ENCODE peak calls at places on chromosomes 7 and 10, in seven cellular contexts. One of them, this sample, is unnamed.

GRCh38 chr10:90856261-90856660 is 1.6 kb downstream of the HTR7 start:
- DNase-seq in GM20000: no peak
- DNase-seq in CD8-positive, alpha-beta T cell: no peak
- DNase-seq in stimulated activated naive CD8-positive, alpha-beta T cell treated with anti-CD3 and anti-CD28 coated beads, Interleukin-15, amount 100 ng/mL, for 72 hours: no peak
- DNase-seq in epithelial cell of esophagus: no peak
- DNase-seq in glutamatergic neuron: peak; percentile 23
- DNase-seq in DND-41: no peak
- DNase-seq in this sample: no peak

GRCh38 chr10:44070282-44070681 is 314.6 kb downstream of the CXCL12 start:
- DNase-seq in GM20000: no peak
- DNase-seq in CD8-positive, alpha-beta T cell: no peak
- DNase-seq in stimulated activated naive CD8-positive, alpha-beta T cell treated with anti-CD3 and anti-CD28 coated beads, Interleukin-15, amount 100 ng/mL, for 72 hours: no peak
- DNase-seq in epithelial cell of esophagus: no peak
- DNase-seq in glutamatergic neuron: no peak
- DNase-seq in DND-41: no peak
- DNase-seq in this sample: no peak

GRCh38 chr10:26890956-26891355 is 30.2 kb upstream of the ABI1 start:
- DNase-seq in GM20000: peak; percentile 15
- DNase-seq in CD8-positive, alpha-beta T cell: peak; percentile 11
- DNase-seq in stimulated activated naive CD8-positive, alpha-beta T cell treated with anti-CD3 and anti-CD28 coated beads, Interleukin-15, amount 100 ng/mL, for 72 hours: peak; percentile 63
- DNase-seq in epithelial cell of esophagus: peak; percentile 82
- DNase-seq in glutamatergic neuron: peak; percentile 73
- DNase-seq in DND-41: peak; percentile 50
- DNase-seq in this sample: no peak

GRCh38 chr10:118501637-118502440 is 93.6 kb downstream of the PRLHR start:
- DNase-seq in GM20000: no peak
- DNase-seq in CD8-positive, alpha-beta T cell: no peak
- DNase-seq in stimulated activated naive CD8-positive, alpha-beta T cell treated with anti-CD3 and anti-CD28 coated beads, Interleukin-15, amount 100 ng/mL, for 72 hours: no peak
- DNase-seq in epithelial cell of esophagus: peak; percentile 99
- DNase-seq in glutamatergic neuron: no peak
- DNase-seq in DND-41: no peak
- DNase-seq in this sample: no peak

GRCh38 chr10:100866575-100867098 is 46.1 kb upstream of the SLF2 start:
- DNase-seq in GM20000: no peak
- DNase-seq in CD8-positive, alpha-beta T cell: no peak
- DNase-seq in stimulated activated naive CD8-positive, alpha-beta T cell treated with anti-CD3 and anti-CD28 coated beads, Interleukin-15, amount 100 ng/mL, for 72 hours: no peak
- DNase-seq in epithelial cell of esophagus: no peak
- DNase-seq in glutamatergic neuron: peak; percentile 49
- DNase-seq in DND-41: no peak
- DNase-seq in this sample: no peak

GRCh38 chr7:84207025-84207424 is 12.4 kb upstream of the SEMA3A start:
- DNase-seq in GM20000: no peak
- DNase-seq in CD8-positive, alpha-beta T cell: no peak
- DNase-seq in stimulated activated naive CD8-positive, alpha-beta T cell treated with anti-CD3 and anti-CD28 coated beads, Interleukin-15, amount 100 ng/mL, for 72 hours: no peak
- DNase-seq in epithelial cell of esophagus: peak; percentile 42
- DNase-seq in glutamatergic neuron: no peak
- DNase-seq in DND-41: no peak
- DNase-seq in this sample: no peak

GRCh38 chr7:158549834-158550700 is 37.6 kb downstream of the PTPRN2 start:
- DNase-seq in GM20000: no peak
- DNase-seq in CD8-positive, alpha-beta T cell: no peak
- DNase-seq in stimulated activated naive CD8-positive, alpha-beta T cell treated with anti-CD3 and anti-CD28 coated beads, Interleukin-15, amount 100 ng/mL, for 72 hours: no peak
- DNase-seq in epithelial cell of esophagus: no peak
- DNase-seq in glutamatergic neuron: no peak
- DNase-seq in DND-41: no peak
- DNase-seq in this sample: no peak

GRCh38 chr7:143389316-143390097 is 8.4 kb downstream of the ZYX start:
- DNase-seq in GM20000: no peak
- DNase-seq in CD8-positive, alpha-beta T cell: no peak
- DNase-seq in stimulated activated naive CD8-positive, alpha-beta T cell treated with anti-CD3 and anti-CD28 coated beads, Interleukin-15, amount 100 ng/mL, for 72 hours: no peak
- DNase-seq in epithelial cell of esophagus: no peak
- DNase-seq in glutamatergic neuron: no peak
- DNase-seq in DND-41: no peak
- DNase-seq in this sample: no peak

GRCh38 chr7:112448376-112448775 is 1.9 kb upstream of the IFRD1 start:
- DNase-seq in GM20000: no peak
- DNase-seq in CD8-positive, alpha-beta T cell: no peak
- DNase-seq in stimulated activated naive CD8-positive, alpha-beta T cell treated with anti-CD3 and anti-CD28 coated beads, Interleukin-15, amount 100 ng/mL, for 72 hours: no peak
- DNase-seq in epithelial cell of esophagus: no peak
- DNase-seq in glutamatergic neuron: no peak
- DNase-seq in DND-41: no peak
- DNase-seq in this sample: no peak

GRCh38 chr7:1108264-1108920 is 20.5 kb downstream of the GPER1 start:
- DNase-seq in GM20000: no peak
- DNase-seq in CD8-positive, alpha-beta T cell: no peak
- DNase-seq in stimulated activated naive CD8-positive, alpha-beta T cell treated with anti-CD3 and anti-CD28 coated beads, Interleukin-15, amount 100 ng/mL, for 72 hours: no peak
- DNase-seq in epithelial cell of esophagus: no peak
- DNase-seq in glutamatergic neuron: no peak
- DNase-seq in DND-41: no peak
- DNase-seq in this sample: no peak

GRCh38 chr10:20314431-20314830 is 498.2 kb downstream of the PLXDC2 start:
- DNase-seq in GM20000: no peak
- DNase-seq in CD8-positive, alpha-beta T cell: no peak
- DNase-seq in stimulated activated naive CD8-positive, alpha-beta T cell treated with anti-CD3 and anti-CD28 coated beads, Interleukin-15, amount 100 ng/mL, for 72 hours: no peak
- DNase-seq in epithelial cell of esophagus: no peak
- DNase-seq in glutamatergic neuron: no peak
- DNase-seq in DND-41: no peak
- DNase-seq in this sample: no peak

GRCh38 chr7:133859191-133859590 is 267.9 kb upstream of the LRGUK start:
- DNase-seq in GM20000: no peak
- DNase-seq in CD8-positive, alpha-beta T cell: no peak
- DNase-seq in stimulated activated naive CD8-positive, alpha-beta T cell treated with anti-CD3 and anti-CD28 coated beads, Interleukin-15, amount 100 ng/mL, for 72 hours: no peak
- DNase-seq in epithelial cell of esophagus: no peak
- DNase-seq in glutamatergic neuron: no peak
- DNase-seq in DND-41: no peak
- DNase-seq in this sample: no peak

GRCh38 chr10:59310324-59310914 is 51.9 kb downstream of the FAM13C start:
- DNase-seq in GM20000: no peak
- DNase-seq in CD8-positive, alpha-beta T cell: no peak
- DNase-seq in stimulated activated naive CD8-positive, alpha-beta T cell treated with anti-CD3 and anti-CD28 coated beads, Interleukin-15, amount 100 ng/mL, for 72 hours: no peak
- DNase-seq in epithelial cell of esophagus: no peak
- DNase-seq in glutamatergic neuron: no peak
- DNase-seq in DND-41: no peak
- DNase-seq in this sample: no peak

GRCh38 chr10:128498378-128498730 is 372.1 kb upstream of the MKI67 start:
- DNase-seq in GM20000: no peak
- DNase-seq in CD8-positive, alpha-beta T cell: no peak
- DNase-seq in stimulated activated naive CD8-positive, alpha-beta T cell treated with anti-CD3 and anti-CD28 coated beads, Interleukin-15, amount 100 ng/mL, for 72 hours: no peak
- DNase-seq in epithelial cell of esophagus: no peak
- DNase-seq in glutamatergic neuron: no peak
- DNase-seq in DND-41: no peak
- DNase-seq in this sample: no peak

GRCh38 chr10:33129181-33129928 is 171.3 kb upstream of the ITGB1 start:
- DNase-seq in GM20000: no peak
- DNase-seq in CD8-positive, alpha-beta T cell: no peak
- DNase-seq in stimulated activated naive CD8-positive, alpha-beta T cell treated with anti-CD3 and anti-CD28 coated beads, Interleukin-15, amount 100 ng/mL, for 72 hours: no peak
- DNase-seq in epithelial cell of esophagus: peak; percentile 81
- DNase-seq in glutamatergic neuron: no peak
- DNase-seq in DND-41: no peak
- DNase-seq in this sample: no peak

GRCh38 chr7:139830779-139831498 is 1.9 kb downstream of the TBXAS1 start:
- DNase-seq in GM20000: peak; percentile 20
- DNase-seq in CD8-positive, alpha-beta T cell: no peak
- DNase-seq in stimulated activated naive CD8-positive, alpha-beta T cell treated with anti-CD3 and anti-CD28 coated beads, Interleukin-15, amount 100 ng/mL, for 72 hours: no peak
- DNase-seq in epithelial cell of esophagus: no peak
- DNase-seq in glutamatergic neuron: no peak
- DNase-seq in DND-41: no peak
- DNase-seq in this sample: no peak

GRCh38 chr7:65477326-65477725 is 103.7 kb downstream of the ZNF92 start:
- DNase-seq in GM20000: no peak
- DNase-seq in CD8-positive, alpha-beta T cell: no peak
- DNase-seq in stimulated activated naive CD8-positive, alpha-beta T cell treated with anti-CD3 and anti-CD28 coated beads, Interleukin-15, amount 100 ng/mL, for 72 hours: no peak
- DNase-seq in epithelial cell of esophagus: peak; percentile 3
- DNase-seq in glutamatergic neuron: peak; percentile 62
- DNase-seq in DND-41: no peak
- DNase-seq in this sample: no peak

This sample was measured in esophagus squamous epithelium.